ENCODE peak calls at places on chromosome 19, in seven cellular contexts. One of them, this sample, is unnamed.

GRCh38 chr19:23403581-23404324 is 8.5 kb upstream of the ZNF91 start:
- DNase-seq in stimulated activated CD8-positive, alpha-beta memory T cell treated with anti-CD3 and anti-CD28 coated beads, Interleukin-15, amount 100 ng/mL, for 1 hour: no peak
- DNase-seq in hypothalamus: no peak
- DNase-seq in AG09319: no peak
- DNase-seq in effector memory CD4-positive, alpha-beta T cell: no peak
- DNase-seq in CD14-positive monocyte: no peak
- DNase-seq in islet precursor cell: peak
- DNase-seq in this sample: no peak

GRCh38 chr19:28436320-28436719 is 776.6 kb downstream of the UQCRFS1 start:
- DNase-seq in stimulated activated CD8-positive, alpha-beta memory T cell treated with anti-CD3 and anti-CD28 coated beads, Interleukin-15, amount 100 ng/mL, for 1 hour: no peak
- DNase-seq in hypothalamus: no peak
- DNase-seq in AG09319: no peak
- DNase-seq in effector memory CD4-positive, alpha-beta T cell: no peak
- DNase-seq in CD14-positive monocyte: no peak
- DNase-seq in islet precursor cell: no peak
- DNase-seq in this sample: no peak

GRCh38 chr19:10191347-10191746 is 3.4 kb downstream of the DNMT1 start:
- DNase-seq in stimulated activated CD8-positive, alpha-beta memory T cell treated with anti-CD3 and anti-CD28 coated beads, Interleukin-15, amount 100 ng/mL, for 1 hour: no peak
- DNase-seq in hypothalamus: no peak
- DNase-seq in AG09319: peak
- DNase-seq in effector memory CD4-positive, alpha-beta T cell: no peak
- DNase-seq in CD14-positive monocyte: no peak
- DNase-seq in islet precursor cell: no peak
- DNase-seq in this sample: no peak

GRCh38 chr19:27618006-27618405 is 1594.9 kb downstream of the UQCRFS1 start:
- DNase-seq in stimulated activated CD8-positive, alpha-beta memory T cell treated with anti-CD3 and anti-CD28 coated beads, Interleukin-15, amount 100 ng/mL, for 1 hour: no peak
- DNase-seq in hypothalamus: no peak
- DNase-seq in AG09319: no peak
- DNase-seq in effector memory CD4-positive, alpha-beta T cell: no peak
- DNase-seq in CD14-positive monocyte: no peak
- DNase-seq in islet precursor cell: no peak
- DNase-seq in this sample: no peak

GRCh38 chr19:53511933-53512374 is 26.0 kb upstream of the ZNF331 start:
- DNase-seq in stimulated activated CD8-positive, alpha-beta memory T cell treated with anti-CD3 and anti-CD28 coated beads, Interleukin-15, amount 100 ng/mL, for 1 hour: peak
- DNase-seq in hypothalamus: no peak
- DNase-seq in AG09319: peak
- DNase-seq in effector memory CD4-positive, alpha-beta T cell: no peak
- DNase-seq in CD14-positive monocyte: peak
- DNase-seq in islet precursor cell: peak
- DNase-seq in this sample: no peak

GRCh38 chr19:57192064-57192395 is 730 bp downstream of the ZNF264 start:
- DNase-seq in stimulated activated CD8-positive, alpha-beta memory T cell treated with anti-CD3 and anti-CD28 coated beads, Interleukin-15, amount 100 ng/mL, for 1 hour: no peak
- DNase-seq in hypothalamus: no peak
- DNase-seq in AG09319: no peak
- DNase-seq in effector memory CD4-positive, alpha-beta T cell: no peak
- DNase-seq in CD14-positive monocyte: no peak
- DNase-seq in islet precursor cell: no peak
- DNase-seq in this sample: no peak

GRCh38 chr19:15550847-15551182 is 42.5 kb downstream of the CYP4F22 start:
- DNase-seq in stimulated activated CD8-positive, alpha-beta memory T cell treated with anti-CD3 and anti-CD28 coated beads, Interleukin-15, amount 100 ng/mL, for 1 hour: no peak
- DNase-seq in hypothalamus: no peak
- DNase-seq in AG09319: no peak
- DNase-seq in effector memory CD4-positive, alpha-beta T cell: no peak
- DNase-seq in CD14-positive monocyte: no peak
- DNase-seq in islet precursor cell: no peak
- DNase-seq in this sample: no peak

GRCh38 chr19:42512743-42513304 is 15.5 kb downstream of the CEACAM1 start:
- DNase-seq in stimulated activated CD8-positive, alpha-beta memory T cell treated with anti-CD3 and anti-CD28 coated beads, Interleukin-15, amount 100 ng/mL, for 1 hour: no peak
- DNase-seq in hypothalamus: no peak
- DNase-seq in AG09319: no peak
- DNase-seq in effector memory CD4-positive, alpha-beta T cell: no peak
- DNase-seq in CD14-positive monocyte: no peak
- DNase-seq in islet precursor cell: no peak
- DNase-seq in this sample: no peak

GRCh38 chr19:40589723-40590429 is 11.3 kb upstream of the LTBP4 start:
- DNase-seq in stimulated activated CD8-positive, alpha-beta memory T cell treated with anti-CD3 and anti-CD28 coated beads, Interleukin-15, amount 100 ng/mL, for 1 hour: no peak
- DNase-seq in hypothalamus: no peak
- DNase-seq in AG09319: no peak
- DNase-seq in effector memory CD4-positive, alpha-beta T cell: no peak
- DNase-seq in CD14-positive monocyte: no peak
- DNase-seq in islet precursor cell: no peak
- DNase-seq in this sample: no peak

GRCh38 chr19:7852851-7853759 is 21.1 kb downstream of the PRR36 start:
- DNase-seq in stimulated activated CD8-positive, alpha-beta memory T cell treated with anti-CD3 and anti-CD28 coated beads, Interleukin-15, amount 100 ng/mL, for 1 hour: peak
- DNase-seq in hypothalamus: peak
- DNase-seq in AG09319: no peak
- DNase-seq in effector memory CD4-positive, alpha-beta T cell: peak
- DNase-seq in CD14-positive monocyte: no peak
- DNase-seq in islet precursor cell: peak
- DNase-seq in this sample: no peak

GRCh38 chr19:52269338-52270261 is at the start of gene ZNF766:
- DNase-seq in stimulated activated CD8-positive, alpha-beta memory T cell treated with anti-CD3 and anti-CD28 coated beads, Interleukin-15, amount 100 ng/mL, for 1 hour: peak
- DNase-seq in hypothalamus: peak
- DNase-seq in AG09319: peak
- DNase-seq in effector memory CD4-positive, alpha-beta T cell: peak
- DNase-seq in CD14-positive monocyte: peak
- DNase-seq in islet precursor cell: peak
- DNase-seq in this sample: peak

GRCh38 chr19:45591004-45591637 is 6.5 kb upstream of the OPA3 start:
- DNase-seq in stimulated activated CD8-positive, alpha-beta memory T cell treated with anti-CD3 and anti-CD28 coated beads, Interleukin-15, amount 100 ng/mL, for 1 hour: no peak
- DNase-seq in hypothalamus: no peak
- DNase-seq in AG09319: no peak
- DNase-seq in effector memory CD4-positive, alpha-beta T cell: no peak
- DNase-seq in CD14-positive monocyte: no peak
- DNase-seq in islet precursor cell: peak
- DNase-seq in this sample: no peak

GRCh38 chr19:29662604-29663404 is 2.5 kb upstream of the PLEKHF1 start:
- DNase-seq in stimulated activated CD8-positive, alpha-beta memory T cell treated with anti-CD3 and anti-CD28 coated beads, Interleukin-15, amount 100 ng/mL, for 1 hour: no peak
- DNase-seq in hypothalamus: no peak
- DNase-seq in AG09319: peak
- DNase-seq in effector memory CD4-positive, alpha-beta T cell: no peak
- DNase-seq in CD14-positive monocyte: no peak
- DNase-seq in islet precursor cell: peak
- DNase-seq in this sample: no peak

GRCh38 chr19:45607071-45608029 is 5.3 kb upstream of the GPR4 start:
- DNase-seq in stimulated activated CD8-positive, alpha-beta memory T cell treated with anti-CD3 and anti-CD28 coated beads, Interleukin-15, amount 100 ng/mL, for 1 hour: no peak
- DNase-seq in hypothalamus: peak
- DNase-seq in AG09319: peak
- DNase-seq in effector memory CD4-positive, alpha-beta T cell: peak
- DNase-seq in CD14-positive monocyte: no peak
- DNase-seq in islet precursor cell: peak
- DNase-seq in this sample: no peak

GRCh38 chr19:46218160-46218559 is 11.4 kb upstream of the IGFL1 start:
- DNase-seq in stimulated activated CD8-positive, alpha-beta memory T cell treated with anti-CD3 and anti-CD28 coated beads, Interleukin-15, amount 100 ng/mL, for 1 hour: no peak
- DNase-seq in hypothalamus: no peak
- DNase-seq in AG09319: no peak
- DNase-seq in effector memory CD4-positive, alpha-beta T cell: no peak
- DNase-seq in CD14-positive monocyte: no peak
- DNase-seq in islet precursor cell: peak
- DNase-seq in this sample: peak

GRCh38 chr19:17209126-17210036 is 5.8 kb upstream of the USE1 start:
- DNase-seq in stimulated activated CD8-positive, alpha-beta memory T cell treated with anti-CD3 and anti-CD28 coated beads, Interleukin-15, amount 100 ng/mL, for 1 hour: no peak
- DNase-seq in hypothalamus: no peak
- DNase-seq in AG09319: no peak
- DNase-seq in effector memory CD4-positive, alpha-beta T cell: peak
- DNase-seq in CD14-positive monocyte: no peak
- DNase-seq in islet precursor cell: peak
- DNase-seq in this sample: peak

GRCh38 chr19:41861098-41861768 is 1.2 kb downstream of the RPS19 start:
- DNase-seq in stimulated activated CD8-positive, alpha-beta memory T cell treated with anti-CD3 and anti-CD28 coated beads, Interleukin-15, amount 100 ng/mL, for 1 hour: no peak
- DNase-seq in hypothalamus: no peak
- DNase-seq in AG09319: no peak
- DNase-seq in effector memory CD4-positive, alpha-beta T cell: no peak
- DNase-seq in CD14-positive monocyte: no peak
- DNase-seq in islet precursor cell: no peak
- DNase-seq in this sample: no peak

GRCh38 chr19:10318807-10319426 is 3.1 kb upstream of the FDX2 start:
- DNase-seq in stimulated activated CD8-positive, alpha-beta memory T cell treated with anti-CD3 and anti-CD28 coated beads, Interleukin-15, amount 100 ng/mL, for 1 hour: no peak
- DNase-seq in hypothalamus: no peak
- DNase-seq in AG09319: no peak
- DNase-seq in effector memory CD4-positive, alpha-beta T cell: no peak
- DNase-seq in CD14-positive monocyte: no peak
- DNase-seq in islet precursor cell: no peak
- DNase-seq in this sample: no peak

GRCh38 chr19:3664879-3665642 is 35.2 kb downstream of the PIP5K1C start:
- DNase-seq in stimulated activated CD8-positive, alpha-beta memory T cell treated with anti-CD3 and anti-CD28 coated beads, Interleukin-15, amount 100 ng/mL, for 1 hour: no peak
- DNase-seq in hypothalamus: no peak
- DNase-seq in AG09319: no peak
- DNase-seq in effector memory CD4-positive, alpha-beta T cell: no peak
- DNase-seq in CD14-positive monocyte: no peak
- DNase-seq in islet precursor cell: no peak
- DNase-seq in this sample: no peak

GRCh38 chr19:29305268-29305667 is 92.3 kb upstream of the UQCRFS1 start:
- DNase-seq in stimulated activated CD8-positive, alpha-beta memory T cell treated with anti-CD3 and anti-CD28 coated beads, Interleukin-15, amount 100 ng/mL, for 1 hour: no peak
- DNase-seq in hypothalamus: no peak
- DNase-seq in AG09319: no peak
- DNase-seq in effector memory CD4-positive, alpha-beta T cell: no peak
- DNase-seq in CD14-positive monocyte: no peak
- DNase-seq in islet precursor cell: no peak
- DNase-seq in this sample: no peak

GRCh38 chr19:53906211-53907192 is 2.6 kb upstream of the CACNG7 start:
- DNase-seq in stimulated activated CD8-positive, alpha-beta memory T cell treated with anti-CD3 and anti-CD28 coated beads, Interleukin-15, amount 100 ng/mL, for 1 hour: peak
- DNase-seq in hypothalamus: peak
- DNase-seq in AG09319: no peak
- DNase-seq in effector memory CD4-positive, alpha-beta T cell: peak
- DNase-seq in CD14-positive monocyte: no peak
- DNase-seq in islet precursor cell: no peak
- DNase-seq in this sample: no peak

GRCh38 chr19:17220207-17220758 is 5.1 kb downstream of the USE1 start:
- DNase-seq in stimulated activated CD8-positive, alpha-beta memory T cell treated with anti-CD3 and anti-CD28 coated beads, Interleukin-15, amount 100 ng/mL, for 1 hour: no peak
- DNase-seq in hypothalamus: no peak
- DNase-seq in AG09319: peak
- DNase-seq in effector memory CD4-positive, alpha-beta T cell: no peak
- DNase-seq in CD14-positive monocyte: no peak
- DNase-seq in islet precursor cell: peak
- DNase-seq in this sample: no peak

GRCh38 chr19:2255982-2256685 is at the start of gene JSRP1:
- DNase-seq in stimulated activated CD8-positive, alpha-beta memory T cell treated with anti-CD3 and anti-CD28 coated beads, Interleukin-15, amount 100 ng/mL, for 1 hour: no peak
- DNase-seq in hypothalamus: no peak
- DNase-seq in AG09319: no peak
- DNase-seq in effector memory CD4-positive, alpha-beta T cell: no peak
- DNase-seq in CD14-positive monocyte: no peak
- DNase-seq in islet precursor cell: no peak
- DNase-seq in this sample: no peak

GRCh38 chr19:15241259-15241658 is 9.0 kb upstream of the EPHX3 start:
- DNase-seq in stimulated activated CD8-positive, alpha-beta memory T cell treated with anti-CD3 and anti-CD28 coated beads, Interleukin-15, amount 100 ng/mL, for 1 hour: no peak
- DNase-seq in hypothalamus: no peak
- DNase-seq in AG09319: no peak
- DNase-seq in effector memory CD4-positive, alpha-beta T cell: no peak
- DNase-seq in CD14-positive monocyte: no peak
- DNase-seq in islet precursor cell: no peak
- DNase-seq in this sample: no peak

GRCh38 chr19:46076951-46077814 is 36.4 kb upstream of the IGFL4 start:
- DNase-seq in stimulated activated CD8-positive, alpha-beta memory T cell treated with anti-CD3 and anti-CD28 coated beads, Interleukin-15, amount 100 ng/mL, for 1 hour: no peak
- DNase-seq in hypothalamus: peak
- DNase-seq in AG09319: peak
- DNase-seq in effector memory CD4-positive, alpha-beta T cell: no peak
- DNase-seq in CD14-positive monocyte: no peak
- DNase-seq in islet precursor cell: peak
- DNase-seq in this sample: peak

GRCh38 chr19:1467228-1467511 is 11.8 kb downstream of the C19orf25 start:
- DNase-seq in stimulated activated CD8-positive, alpha-beta memory T cell treated with anti-CD3 and anti-CD28 coated beads, Interleukin-15, amount 100 ng/mL, for 1 hour: no peak
- DNase-seq in hypothalamus: no peak
- DNase-seq in AG09319: no peak
- DNase-seq in effector memory CD4-positive, alpha-beta T cell: no peak
- DNase-seq in CD14-positive monocyte: no peak
- DNase-seq in islet precursor cell: no peak
- DNase-seq in this sample: no peak

GRCh38 chr19:51501594-51502263 is at the start of gene SIGLEC12:
- DNase-seq in stimulated activated CD8-positive, alpha-beta memory T cell treated with anti-CD3 and anti-CD28 coated beads, Interleukin-15, amount 100 ng/mL, for 1 hour: no peak
- DNase-seq in hypothalamus: peak
- DNase-seq in AG09319: no peak
- DNase-seq in effector memory CD4-positive, alpha-beta T cell: no peak
- DNase-seq in CD14-positive monocyte: peak
- DNase-seq in islet precursor cell: no peak
- DNase-seq in this sample: no peak

GRCh38 chr19:47272448-47273312 is 2.0 kb upstream of the INAFM1 start:
- DNase-seq in stimulated activated CD8-positive, alpha-beta memory T cell treated with anti-CD3 and anti-CD28 coated beads, Interleukin-15, amount 100 ng/mL, for 1 hour: no peak
- DNase-seq in hypothalamus: no peak
- DNase-seq in AG09319: no peak
- DNase-seq in effector memory CD4-positive, alpha-beta T cell: peak
- DNase-seq in CD14-positive monocyte: no peak
- DNase-seq in islet precursor cell: no peak
- DNase-seq in this sample: no peak

This sample was measured in SK-N-MC.